ENCODE peak calls at places on chromosomes 1 and 21, in six cellular contexts. C is neural progenitor cell, L is astrocyte, A is HCT116, S is H9, H is mammary epithelial cell. Q is an unnamed sample.

GRCh38 chr1:46575778-46576177 is 24.3 kb upstream of the KNCN start:
- DNase-seq in C (peak; percentile 58), L (no peak), A (no peak), S (no peak), H (no peak), Q (no peak)

GRCh38 chr1:27935721-27936120 is 921 bp downstream of the SMPDL3B start:
- DNase-seq in C (no peak), L (no peak), A (no peak), S (no peak), H (no peak), Q (no peak)

GRCh38 chr1:35619237-35620121 is 21.8 kb downstream of the PSMB2 start:
- DNase-seq in C (no peak), L (no peak), A (no peak), S (no peak), H (no peak), Q (no peak)

GRCh38 chr1:61887076-61887867 is 145.0 kb downstream of the PATJ start:
- DNase-seq in C (no peak), L (peak; percentile 18), A (no peak), S (no peak), H (peak; percentile 19), Q (no peak)

GRCh38 chr1:42822833-42823392 is 5.7 kb upstream of the SVBP start:
- DNase-seq in C (no peak), L (peak; percentile 46), A (no peak), S (no peak), H (no peak), Q (no peak)

GRCh38 chr1:99218572-99218971 is 45.7 kb upstream of the PLPPR4 start:
- DNase-seq in C (no peak), L (no peak), A (no peak), S (no peak), H (no peak), Q (no peak)

GRCh38 chr1:67427947-67428346 is 2.3 kb downstream of the SERBP1 start:
- DNase-seq in C (no peak), L (no peak), A (no peak), S (no peak), H (no peak), Q (no peak)

GRCh38 chr1:229855999-229856650 is 210.9 kb upstream of the GALNT2 start:
- DNase-seq in C (peak; percentile 59), L (no peak), A (no peak), S (no peak), H (no peak), Q (peak; percentile 80)

GRCh38 chr21:38910390-38911008 is 104.8 kb downstream of the ETS2 start:
- DNase-seq in C (no peak), L (no peak), A (peak; percentile 74), S (no peak), H (peak; percentile 89), Q (no peak)

GRCh38 chr1:213053455-213053854 is 2.4 kb downstream of the RPS6KC1 start:
- DNase-seq in C (no peak), L (no peak), A (no peak), S (no peak), H (no peak), Q (no peak)

DNA sequence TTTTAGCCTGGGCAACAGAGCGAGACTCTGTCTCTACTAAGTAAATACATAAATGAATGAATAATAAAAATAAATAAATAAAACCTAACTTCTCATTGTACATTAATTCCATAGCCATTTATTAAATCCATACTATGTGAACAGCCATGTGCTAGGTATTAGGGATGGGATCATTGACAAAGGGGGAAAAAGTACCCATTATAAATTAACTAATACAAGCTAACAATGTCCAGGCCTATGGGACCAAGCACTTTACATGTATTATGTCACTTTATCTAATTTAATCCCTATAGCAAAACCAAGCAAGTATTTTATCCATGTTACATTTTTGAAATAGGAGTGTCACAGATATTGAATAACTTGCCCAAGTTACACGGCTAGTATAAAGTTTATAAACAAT is 2.6 kb upstream of the CDC7 start:
- DNase-seq in C (no peak), L (no peak), A (no peak), S (no peak), H (no peak), Q (no peak)
- H3K4me2 ChIP-seq in C (no peak overlapping the region), L (no peak overlapping the region), A (no peak overlapping the region), S (no peak overlapping the region), H (no peak overlapping the region), Q (no peak overlapping the region)

GRCh38 chr1:40479156-40479555 is 2.1 kb downstream of the ZFP69 start:
- DNase-seq in C (no peak), L (no peak), A (no peak), S (no peak), H (no peak), Q (no peak)
- H3K4me2 ChIP-seq in C (no peak overlapping the region), L (no peak overlapping the region), A (no peak overlapping the region), S (no peak overlapping the region), H (no peak overlapping the region), Q (peak overlapping the region; percentile 82)

GRCh38 chr1:54439550-54440223 is 33.5 kb upstream of the SSBP3 start:
- DNase-seq in C (no peak), L (no peak), A (no peak), S (no peak), H (no peak), Q (no peak)

GRCh38 chr1:54436826-54437225 is 30.6 kb upstream of the SSBP3 start:
- DNase-seq in C (no peak), L (no peak), A (no peak), S (no peak), H (no peak), Q (no peak)

GRCh38 chr1:54437783-54438182 is 31.6 kb upstream of the SSBP3 start:
- DNase-seq in C (no peak), L (no peak), A (no peak), S (no peak), H (no peak), Q (no peak)

DNA sequence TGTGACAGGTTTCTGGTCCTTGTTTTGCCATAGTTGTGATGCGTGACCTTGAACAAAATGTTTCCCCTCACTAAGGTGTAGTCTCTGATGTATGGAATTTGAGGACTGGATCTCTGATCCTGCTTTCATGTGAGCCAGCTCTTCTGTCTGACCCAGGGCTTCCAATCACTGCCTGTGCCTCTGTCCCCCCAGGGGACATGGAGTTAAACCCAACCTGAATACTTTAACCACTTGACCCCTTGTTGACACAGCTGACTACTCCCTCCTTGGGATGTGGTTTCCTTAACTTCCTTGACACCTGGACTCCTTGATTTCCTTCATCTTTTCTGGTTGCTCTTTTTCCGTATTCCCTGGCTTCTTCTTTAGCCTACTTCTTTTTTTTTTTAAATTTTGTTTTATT is 36.0 kb upstream of the SSBP3 start:
- DNase-seq in C (no peak), L (no peak), A (no peak), S (no peak), H (no peak), Q (no peak)
- H3K4me2 ChIP-seq in C (no peak overlapping the region), L (no peak overlapping the region), A (no peak overlapping the region), S (no peak overlapping the region), H (no peak overlapping the region), Q (no peak overlapping the region)

GRCh38 chr1:110060662-110061060 is 9.8 kb downstream of the ALX3 start:
- DNase-seq in C (no peak), L (no peak), A (no peak), S (no peak), H (no peak), Q (no peak)

GRCh38 chr1:110060034-110060661 is 10.3 kb downstream of the ALX3 start:
- DNase-seq in C (peak; percentile 53), L (no peak), A (no peak), S (peak; percentile 77), H (no peak), Q (peak; percentile 69)

GRCh38 chr1:110058591-110058990 is 11.9 kb downstream of the ALX3 start:
- DNase-seq in C (no peak), L (no peak), A (no peak), S (no peak), H (no peak), Q (no peak)

GRCh38 chr1:110057963-110058518 is 12.4 kb downstream of the ALX3 start:
- DNase-seq in C (no peak), L (no peak), A (no peak), S (no peak), H (no peak), Q (no peak)

GRCh38 chr1:110059133-110059863 is 11.2 kb downstream of the ALX3 start:
- DNase-seq in C (no peak), L (peak; percentile 38), A (no peak), S (no peak), H (no peak), Q (no peak)
- H3K4me2 ChIP-seq in C (no peak overlapping the region), L (no peak overlapping the region), A (no peak overlapping the region), S (no peak overlapping the region), H (no peak overlapping the region), Q (no peak overlapping the region)

GRCh38 chr21:44783023-44783696 is 18.5 kb downstream of the UBE2G2 start:
- DNase-seq in C (no peak), L (no peak), A (no peak), S (no peak), H (no peak), Q (no peak)

GRCh38 chr21:44784810-44785209 is 16.8 kb downstream of the UBE2G2 start:
- DNase-seq in C (no peak), L (no peak), A (no peak), S (no peak), H (no peak), Q (no peak)

GRCh38 chr21:44790401-44790800 is 11.2 kb downstream of the UBE2G2 start:
- DNase-seq in C (no peak), L (no peak), A (no peak), S (no peak), H (no peak), Q (no peak)

GRCh38 chr21:44789880-44790279 is 11.7 kb downstream of the UBE2G2 start:
- DNase-seq in C (no peak), L (peak; percentile 80), A (no peak), S (no peak), H (peak; percentile 21), Q (no peak)

DNA sequence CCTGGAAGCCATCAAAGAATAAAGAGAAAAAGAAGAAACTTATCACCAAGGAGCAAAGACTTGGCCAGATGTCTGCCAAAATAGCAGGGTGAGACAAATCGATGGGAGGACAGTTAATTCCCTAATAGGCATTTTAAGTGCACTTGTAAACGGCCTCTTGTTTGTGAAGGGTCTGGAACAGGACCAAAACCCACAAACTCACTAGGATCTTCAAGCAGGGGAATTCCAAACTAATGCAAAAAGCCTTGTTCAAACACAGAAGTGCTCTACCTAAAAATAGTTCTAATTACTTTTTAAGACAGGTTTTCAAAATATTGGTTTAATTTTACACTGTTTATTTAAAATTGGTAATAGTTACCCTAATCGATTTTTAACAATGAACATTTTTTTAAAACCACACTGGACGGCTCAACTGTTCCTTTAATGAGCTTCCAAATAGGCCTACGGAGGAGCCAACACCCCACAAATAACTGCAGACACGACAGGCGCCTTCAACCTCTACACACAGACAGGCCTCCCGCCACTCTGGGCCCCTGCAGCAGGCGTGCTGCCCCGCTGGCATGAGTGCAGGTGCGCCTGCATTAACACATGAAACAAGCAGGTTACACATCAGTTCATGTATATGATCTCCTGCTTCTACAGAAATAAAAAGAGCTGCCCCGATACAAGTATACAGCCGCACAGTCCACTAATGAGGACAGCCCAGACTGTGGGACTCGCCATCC is 15.8 kb downstream of the UBE2G2 start:
- DNase-seq in C (no peak), L (peak; percentile 70), A (no peak), S (no peak), H (no peak), Q (no peak)
- H3K4me2 ChIP-seq in C (no peak overlapping the region), L (no peak overlapping the region), A (no peak overlapping the region), S (no peak overlapping the region), H (no peak overlapping the region), Q (no peak overlapping the region)